ENCODE peak calls at places on chromosomes 4 and X, in eight cellular contexts. E is ovary, X is upper lobe of left lung, N is SK-N-SH, W is suprapubic skin, S is stomach, J is A549, P is transverse colon. R is an unnamed sample.

GRCh38 chr4:110211007-110211769 is 12.8 kb upstream of the ELOVL6 start:
- DNase-seq in E (no peak), X (no peak), N (peak; percentile 56), W (no peak), S (no peak), J (peak; percentile 28), P (peak; percentile 25), R (no peak)

GRCh38 chr4:156195914-156196313 is 242.2 kb upstream of the CTSO start:
- DNase-seq in E (no peak), X (no peak), N (no peak), W (no peak), S (no peak), J (no peak), P (no peak), R (no peak)

GRCh38 chrX:38636949-38637819 is 75.8 kb downstream of the TSPAN7 start:
- DNase-seq in E (no peak), X (no peak), N (no peak), W (no peak), S (peak; percentile 34), J (no peak), P (no peak), R (no peak)

GRCh38 chrX:122026665-122027064 is 979.3 kb downstream of the GLUD2 start:
- DNase-seq in E (no peak), X (no peak), N (no peak), W (no peak), S (no peak), J (no peak), P (no peak), R (no peak)

GRCh38 chr4:74932832-74933561 is at the start of gene PARM1:
- DNase-seq in E (peak; percentile 88), X (peak; percentile 90), N (peak; percentile 58), W (peak; percentile 80), S (peak; percentile 94), J (peak; percentile 62), P (peak; percentile 97), R (peak; percentile 96)

GRCh38 chrX:130196453-130196852 is 24.7 kb downstream of the RAB33A start:
- DNase-seq in E (no peak), X (no peak), N (no peak), W (no peak), S (no peak), J (no peak), P (no peak), R (no peak)

GRCh38 chr4:26937136-26937535 is 76.5 kb downstream of the STIM2 start:
- DNase-seq in E (no peak), X (no peak), N (no peak), W (no peak), S (no peak), J (no peak), P (no peak), R (no peak)

GRCh38 chr4:41935652-41936021 is 408 bp downstream of the TMEM33 start:
- DNase-seq in E (no peak), X (no peak), N (no peak), W (no peak), S (no peak), J (peak; percentile 8), P (no peak), R (no peak)

GRCh38 chr4:74267998-74268606 is 40.2 kb upstream of the EPGN start:
- DNase-seq in E (no peak), X (no peak), N (no peak), W (no peak), S (no peak), J (no peak), P (no peak), R (no peak)

GRCh38 chr4:138894688-138895087 is 120.9 kb upstream of the NOCT start:
- DNase-seq in E (no peak), X (peak; percentile 53), N (no peak), W (no peak), S (no peak), J (no peak), P (no peak), R (no peak)

GRCh38 chrX:9940397-9940796 is 26.8 kb upstream of the CLDN34 start:
- DNase-seq in E (no peak), X (no peak), N (no peak), W (no peak), S (no peak), J (no peak), P (no peak), R (no peak)

GRCh38 chrX:93868289-93868985 is 194.4 kb downstream of the FAM133A start:
- DNase-seq in E (no peak), X (no peak), N (no peak), W (no peak), S (no peak), J (no peak), P (no peak), R (no peak)

GRCh38 chrX:132740316-132741123 is 217.9 kb downstream of the HS6ST2 start:
- DNase-seq in E (no peak), X (no peak), N (peak; percentile 25), W (no peak), S (no peak), J (no peak), P (no peak), R (no peak)

GRCh38 chr4:8830056-8830455 is 41.6 kb downstream of the HMX1 start:
- DNase-seq in E (no peak), X (peak; percentile 14), N (peak; percentile 23), W (peak; percentile 30), S (peak; percentile 17), J (no peak), P (no peak), R (no peak)

GRCh38 chr4:128517096-128517738 is 229.6 kb upstream of the PGRMC2 start:
- DNase-seq in E (no peak), X (no peak), N (no peak), W (no peak), S (no peak), J (no peak), P (no peak), R (no peak)

GRCh38 chr4:12538162-12538561 is 946.0 kb downstream of the RAB28 start:
- DNase-seq in E (no peak), X (no peak), N (no peak), W (no peak), S (no peak), J (no peak), P (no peak), R (no peak)

GRCh38 chr4:153127773-153128494 is 76.3 kb upstream of the TRIM2 start:
- DNase-seq in E (peak; percentile 84), X (peak; percentile 90), N (peak; percentile 80), W (peak; percentile 87), S (peak; percentile 92), J (peak; percentile 46), P (peak; percentile 88), R (peak; percentile 97)
- TF ChIP-seq EP300 in E (no peak), X (no peak), N (no peak), W (no peak), S (no peak), J (no peak), P (no peak), R (no peak)

GRCh38 chr4:6277139-6277802 is 7.6 kb downstream of the WFS1 start:
- DNase-seq in E (peak; percentile 87), X (no peak), N (no peak), W (no peak), S (no peak), J (no peak), P (no peak), R (no peak)
- H3K27ac ChIP-seq in E (peak overlapping the region; percentile 86), X (peak overlapping the region; percentile 68), N (peak overlapping the region; percentile 25), W (no peak overlapping the region), S (peak overlapping the region; percentile 70), J (no peak overlapping the region), P (peak overlapping the region; percentile 61), R (peak overlapping the region; percentile 82)

DNA sequence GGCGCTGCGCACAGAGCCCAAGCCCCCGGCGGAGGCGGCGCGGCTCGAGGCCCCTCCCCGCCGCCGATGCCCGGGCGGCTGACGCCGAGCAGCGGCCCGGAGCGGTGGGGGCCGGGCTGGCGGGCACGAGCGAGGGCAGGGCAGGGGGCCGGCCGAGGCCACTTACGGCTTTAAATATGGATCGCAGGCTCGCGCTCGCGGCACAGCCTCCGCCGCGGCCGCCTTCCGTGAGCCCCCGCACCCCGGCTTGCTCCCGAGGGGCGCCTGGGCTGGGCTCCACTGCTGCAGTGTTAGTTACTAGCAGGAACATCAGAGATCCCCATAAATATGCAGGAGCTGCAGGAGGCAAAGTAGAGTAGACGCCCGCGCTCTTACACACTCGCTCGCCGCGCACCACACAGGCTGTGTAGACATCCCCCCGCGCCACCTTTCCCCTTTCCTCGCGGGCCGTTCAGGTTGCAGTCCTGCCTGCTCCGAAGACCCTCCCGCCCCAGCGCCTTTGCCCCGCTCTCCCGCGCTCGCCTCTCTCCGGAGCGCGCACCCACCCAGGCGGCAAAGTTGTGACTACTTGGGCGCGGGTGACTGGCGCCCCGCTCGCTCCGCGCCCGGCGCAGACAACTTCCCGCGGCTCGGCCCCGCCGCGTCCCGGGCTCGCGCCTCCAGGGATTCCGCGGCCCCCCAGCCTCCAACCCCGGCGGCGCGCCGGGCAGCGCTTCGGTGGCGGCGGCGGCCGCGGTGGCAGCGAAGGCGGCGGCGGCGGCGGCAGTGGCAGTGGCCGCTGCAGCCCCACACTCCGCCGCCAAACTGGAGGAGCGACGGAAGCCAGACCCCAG is 152.0 kb upstream of the SLC4A4 start:
- DNase-seq in E (peak; percentile 38), X (peak; percentile 71), N (peak; percentile 61), W (no peak), S (peak; percentile 71), J (peak; percentile 29), P (peak; percentile 74), R (no peak)
- TF ChIP-seq EP300 in E (no peak), X (no peak), N (no peak), W (no peak), S (no peak), J (no peak), P (no peak), R (no peak)

DNA sequence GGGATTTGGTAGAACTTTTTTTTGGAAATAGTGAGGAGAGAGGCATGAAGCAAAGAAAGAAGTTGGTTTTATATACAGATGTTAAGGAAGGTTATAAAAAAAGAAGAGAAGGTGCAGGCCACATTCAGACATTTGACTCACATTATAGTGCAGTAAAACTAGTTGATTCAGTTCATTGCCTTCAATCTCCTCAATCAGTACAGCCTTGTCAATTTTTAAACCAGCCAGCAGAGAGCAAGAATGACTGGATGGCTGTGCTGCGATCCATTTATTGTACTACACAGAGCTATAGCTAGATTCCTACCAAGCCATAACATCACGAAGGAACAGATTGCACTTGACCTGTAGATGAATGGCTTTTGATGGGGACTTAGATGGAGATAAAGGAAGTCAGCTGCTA is 79.7 kb upstream of the LSM6 start:
- DNase-seq in E (no peak), X (no peak), N (no peak), W (no peak), S (no peak), J (no peak), P (peak; percentile 13), R (no peak)
- H3K27ac ChIP-seq in E (no peak overlapping the region), X (no peak overlapping the region), N (no peak overlapping the region), W (no peak overlapping the region), S (no peak overlapping the region), J (no peak overlapping the region), P (no peak overlapping the region), R (no peak overlapping the region)

DNA sequence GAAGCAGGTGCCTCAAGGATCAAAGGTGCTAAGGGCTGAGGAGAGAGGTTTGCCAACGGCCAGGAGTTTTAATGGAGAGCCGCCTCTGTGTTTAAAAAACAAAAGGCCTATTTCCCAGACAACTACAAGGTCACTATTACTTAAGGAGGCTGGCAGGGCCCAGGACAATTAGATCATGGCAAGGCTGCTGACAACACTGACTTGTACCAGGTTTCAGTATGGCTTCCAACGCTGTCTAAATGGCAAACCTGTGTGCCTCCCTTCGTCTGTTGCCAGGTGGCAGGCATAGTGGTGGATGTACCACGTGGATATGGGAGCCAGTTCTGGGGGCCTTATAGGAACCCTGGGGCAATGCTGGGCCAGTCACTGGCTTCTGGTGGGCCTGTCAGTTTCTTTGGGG is 41.0 kb downstream of the NSG1 start:
- DNase-seq in E (no peak), X (no peak), N (no peak), W (no peak), S (no peak), J (no peak), P (no peak), R (no peak)
- TF ChIP-seq EP300 in E (no peak), X (no peak), N (no peak), W (no peak), S (no peak), J (no peak), P (no peak), R (no peak)